ENCODE peak calls at places on chromosomes 3 and 15, in four cellular contexts. One of them, this sample, is unnamed. For H3K4me1, the result is how much of the 10 kb centered on the place peaks cover.

GRCh38 chr3:126287536-126288181 is 69.5 kb downstream of the KLF15 start:
- DNase-seq in K562: no peak
- DNase-seq in HepG2: peak
- DNase-seq in ovary: peak
- DNase-seq in this sample: peak

GRCh38 chr3:131750256-131750655 is 247.5 kb upstream of the MRPL3 start:
- DNase-seq in K562: no peak
- DNase-seq in HepG2: no peak
- DNase-seq in ovary: no peak
- DNase-seq in this sample: no peak

GRCh38 chr15:100877551-100877950 is 2.1 kb upstream of the ALDH1A3 start:
- DNase-seq in K562: no peak
- DNase-seq in HepG2: no peak
- DNase-seq in ovary: no peak
- DNase-seq in this sample: no peak

GRCh38 chr3:46848271-46849097 is 14.8 kb downstream of the MYL3 start:
- DNase-seq in K562: peak
- DNase-seq in HepG2: no peak
- DNase-seq in ovary: peak
- DNase-seq in this sample: no peak

GRCh38 chr3:133995264-133995663 is 34.5 kb downstream of the SLCO2A1 start:
- DNase-seq in K562: no peak
- DNase-seq in HepG2: no peak
- DNase-seq in ovary: no peak
- DNase-seq in this sample: no peak

GRCh38 chr15:52651868-52652267 is 27.3 kb downstream of the ATOSA start:
- DNase-seq in K562: peak
- DNase-seq in HepG2: peak
- DNase-seq in ovary: peak
- DNase-seq in this sample: peak

GRCh38 chr3:100880845-100881244 is 112.4 kb downstream of the ABI3BP start:
- DNase-seq in K562: no peak
- DNase-seq in HepG2: no peak
- DNase-seq in ovary: no peak
- DNase-seq in this sample: no peak

GRCh38 chr3:112807685-112808084 is 39.0 kb downstream of the CD200R1L start:
- DNase-seq in K562: no peak
- DNase-seq in HepG2: no peak
- DNase-seq in ovary: no peak
- DNase-seq in this sample: no peak

GRCh38 chr15:28043625-28044520 is 55.2 kb downstream of the OCA2 start:
- DNase-seq in K562: no peak
- DNase-seq in HepG2: peak
- DNase-seq in ovary: no peak
- DNase-seq in this sample: no peak

GRCh38 chr3:133956982-133957381 is 61.3 kb upstream of the RAB6B start:
- DNase-seq in K562: no peak
- DNase-seq in HepG2: no peak
- DNase-seq in ovary: no peak
- DNase-seq in this sample: no peak

GRCh38 chr3:81958967-81959625 is 197.7 kb upstream of the GBE1 start:
- DNase-seq in K562: no peak
- DNase-seq in HepG2: no peak
- DNase-seq in ovary: no peak
- DNase-seq in this sample: no peak

GRCh38 chr3:61637088-61638051 is 76.0 kb downstream of the PTPRG start:
- DNase-seq in K562: no peak
- DNase-seq in HepG2: no peak
- DNase-seq in ovary: peak
- DNase-seq in this sample: peak

GRCh38 chr15:42284551-42284950 is 11.3 kb upstream of the TMEM87A start:
- DNase-seq in K562: no peak
- DNase-seq in HepG2: no peak
- DNase-seq in ovary: no peak
- DNase-seq in this sample: no peak

GRCh38 chr15:87219650-87220615 is 1036.6 kb downstream of the NTRK3 start:
- DNase-seq in K562: no peak
- DNase-seq in HepG2: no peak
- DNase-seq in ovary: no peak
- DNase-seq in this sample: no peak

GRCh38 chr3:24088782-24089181 is 143.7 kb downstream of the NR1D2 start:
- DNase-seq in K562: peak
- DNase-seq in HepG2: peak
- DNase-seq in ovary: no peak
- DNase-seq in this sample: no peak

GRCh38 chr3:13671536-13672233 is 122.8 kb downstream of the FBLN2 start:
- DNase-seq in K562: no peak
- DNase-seq in HepG2: no peak
- DNase-seq in ovary: no peak
- DNase-seq in this sample: no peak

GRCh38 chr3:13673207-13673606 is 124.3 kb downstream of the FBLN2 start:
- DNase-seq in K562: no peak
- DNase-seq in HepG2: no peak
- DNase-seq in ovary: no peak
- DNase-seq in this sample: no peak

GRCh38 chr3:13669457-13669856 is 120.5 kb downstream of the FBLN2 start:
- DNase-seq in K562: no peak
- DNase-seq in HepG2: no peak
- DNase-seq in ovary: no peak
- DNase-seq in this sample: no peak

GRCh38 chr3:13668136-13668535 is 119.2 kb downstream of the FBLN2 start:
- DNase-seq in K562: no peak
- DNase-seq in HepG2: no peak
- DNase-seq in ovary: no peak
- DNase-seq in this sample: no peak

DNA sequence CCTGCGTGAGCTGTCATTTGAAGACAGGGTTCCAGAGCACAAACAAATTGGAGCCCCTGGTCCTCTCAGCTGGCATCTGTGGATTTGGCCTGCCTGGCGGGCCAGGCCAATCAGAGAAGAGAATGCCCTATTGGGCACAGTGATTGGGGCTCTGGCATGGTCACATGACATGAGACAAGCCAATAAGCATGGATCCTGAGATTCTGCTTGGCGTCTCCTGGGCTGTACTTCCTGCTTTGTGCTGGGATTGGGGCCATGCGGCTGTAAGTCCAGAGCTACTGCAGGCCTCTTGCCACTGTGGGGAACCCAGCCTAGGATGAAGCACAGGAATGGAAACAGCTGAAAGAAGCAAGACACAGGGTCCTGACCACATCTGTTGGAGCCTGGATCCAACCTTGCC is 121.4 kb downstream of the FBLN2 start:
- DNase-seq in K562: peak
- DNase-seq in HepG2: no peak
- DNase-seq in ovary: no peak
- DNase-seq in this sample: no peak
- H3K4me1 ChIP-seq in K562: under half
- H3K4me1 ChIP-seq in HepG2: under half
- H3K4me1 ChIP-seq in ovary: under half
- H3K4me1 ChIP-seq in this sample: under half

DNA sequence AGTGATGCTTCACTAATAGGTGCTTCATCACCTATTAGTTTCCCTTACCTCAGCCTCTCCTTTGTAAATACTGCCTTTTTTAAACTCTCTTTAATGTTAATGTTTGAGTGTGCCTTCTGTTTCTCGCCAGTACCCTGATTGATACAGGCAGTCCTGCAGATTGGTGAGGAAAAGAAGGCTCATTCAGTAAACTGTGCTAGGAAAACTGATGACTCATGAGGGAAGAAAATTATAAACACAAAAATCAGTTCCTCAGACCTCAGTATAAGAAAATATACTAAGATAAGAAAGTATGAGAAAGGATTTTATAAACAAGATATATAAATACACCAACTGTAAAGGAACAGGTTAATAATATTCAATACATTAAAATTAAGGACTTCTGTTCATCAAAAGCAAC is 54.8 kb upstream of the OXTR start:
- DNase-seq in K562: no peak
- DNase-seq in HepG2: no peak
- DNase-seq in ovary: no peak
- DNase-seq in this sample: no peak
- TF ChIP-seq CTCF in K562: no peak
- TF ChIP-seq CTCF in HepG2: no peak
- TF ChIP-seq CTCF in ovary: no peak
- TF ChIP-seq CTCF in this sample: no peak

DNA sequence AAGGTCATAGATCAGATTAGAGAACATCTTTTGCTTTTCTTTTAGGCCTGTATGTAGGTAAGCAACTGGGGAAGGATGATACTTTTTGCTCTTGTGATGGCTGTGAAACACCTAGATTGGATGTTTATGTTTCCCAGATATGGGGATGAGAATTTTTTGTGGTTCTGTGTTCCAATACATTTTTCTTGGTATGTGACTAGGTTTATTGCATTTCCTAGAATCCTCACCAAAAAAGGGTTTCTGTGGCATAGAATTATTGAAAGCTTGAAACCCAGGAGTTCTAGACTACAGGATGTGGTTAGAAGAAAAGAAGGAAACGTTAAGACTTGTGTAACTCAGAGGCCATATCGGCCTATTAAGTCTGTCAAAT is 25.8 kb downstream of the OXNAD1 start:
- DNase-seq in K562: no peak
- DNase-seq in HepG2: no peak
- DNase-seq in ovary: no peak
- DNase-seq in this sample: peak
- H3K27ac ChIP-seq in K562: no peak
- H3K27ac ChIP-seq in HepG2: no peak
- H3K27ac ChIP-seq in ovary: no peak
- H3K27ac ChIP-seq in this sample: no peak

GRCh38 chr15:73937313-73937695 is 11.0 kb downstream of the LOXL1 start:
- DNase-seq in K562: no peak
- DNase-seq in HepG2: no peak
- DNase-seq in ovary: no peak
- DNase-seq in this sample: no peak

GRCh38 chr15:73940061-73940981 is 14.1 kb downstream of the LOXL1 start:
- DNase-seq in K562: no peak
- DNase-seq in HepG2: no peak
- DNase-seq in ovary: no peak
- DNase-seq in this sample: no peak

GRCh38 chr15:73941044-73941443 is 14.8 kb downstream of the LOXL1 start:
- DNase-seq in K562: no peak
- DNase-seq in HepG2: no peak
- DNase-seq in ovary: no peak
- DNase-seq in this sample: peak

GRCh38 chr15:73937726-73938125 is 11.5 kb downstream of the LOXL1 start:
- DNase-seq in K562: no peak
- DNase-seq in HepG2: no peak
- DNase-seq in ovary: no peak
- DNase-seq in this sample: no peak

GRCh38 chr15:73939138-73939537 is 12.9 kb downstream of the LOXL1 start:
- DNase-seq in K562: no peak
- DNase-seq in HepG2: no peak
- DNase-seq in ovary: no peak
- DNase-seq in this sample: no peak
- H3K4me1 ChIP-seq in K562: under half
- H3K4me1 ChIP-seq in HepG2: under half
- H3K4me1 ChIP-seq in ovary: under half
- H3K4me1 ChIP-seq in this sample: half or more

GRCh38 chr3:20608054-20608738 is 422.2 kb upstream of the SGO1 start:
- DNase-seq in K562: no peak
- DNase-seq in HepG2: no peak
- DNase-seq in ovary: no peak
- DNase-seq in this sample: no peak
- TF ChIP-seq CTCF in K562: no peak
- TF ChIP-seq CTCF in HepG2: no peak
- TF ChIP-seq CTCF in ovary: no peak
- TF ChIP-seq CTCF in this sample: no peak

DNA sequence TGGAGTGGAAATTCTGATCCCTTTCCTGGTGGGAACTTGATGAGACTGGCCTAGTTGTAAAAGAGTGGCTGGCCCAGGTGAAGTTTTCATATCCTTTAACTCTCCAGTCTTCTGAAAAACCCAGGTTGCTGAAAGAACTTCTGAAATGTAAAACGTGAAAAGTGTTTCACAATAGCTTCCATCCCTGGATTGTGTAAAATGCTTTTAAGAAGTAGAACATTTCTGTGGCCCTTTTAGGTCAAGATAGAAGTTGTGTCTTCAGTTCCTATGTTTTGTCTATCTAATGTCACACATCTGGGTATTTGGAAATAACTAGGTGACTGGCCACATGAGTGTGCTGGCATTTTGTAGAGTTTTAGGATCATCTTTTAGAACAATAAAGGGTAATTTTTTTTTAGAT is 84.9 kb upstream of the LRIG1 start:
- DNase-seq in K562: no peak
- DNase-seq in HepG2: no peak
- DNase-seq in ovary: no peak
- DNase-seq in this sample: no peak
- H3K27ac ChIP-seq in K562: no peak
- H3K27ac ChIP-seq in HepG2: no peak
- H3K27ac ChIP-seq in ovary: no peak
- H3K27ac ChIP-seq in this sample: no peak

DNA sequence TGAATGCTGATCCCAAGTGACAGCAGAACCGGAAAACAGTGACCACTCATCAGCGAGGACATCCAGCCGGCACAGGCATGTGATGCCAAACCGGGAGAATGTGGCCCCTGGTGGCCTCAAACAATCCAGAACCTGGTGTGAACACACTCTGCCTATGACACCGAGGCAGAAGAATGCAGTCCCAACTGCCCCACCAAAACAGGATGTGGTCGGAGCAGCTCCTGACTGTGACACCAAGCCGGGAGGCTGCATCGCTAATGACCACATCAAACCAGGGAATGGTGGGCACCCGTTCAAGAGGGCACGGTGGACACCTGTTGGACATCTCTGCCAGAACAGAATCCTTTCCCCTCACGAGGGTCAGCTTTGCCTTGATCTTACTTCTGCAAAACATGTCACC is 15.4 kb downstream of the SCN5A start:
- DNase-seq in K562: no peak
- DNase-seq in HepG2: peak
- DNase-seq in ovary: no peak
- DNase-seq in this sample: peak
- H3K4me1 ChIP-seq in K562: under half
- H3K4me1 ChIP-seq in HepG2: under half
- H3K4me1 ChIP-seq in ovary: under half
- H3K4me1 ChIP-seq in this sample: under half

DNA sequence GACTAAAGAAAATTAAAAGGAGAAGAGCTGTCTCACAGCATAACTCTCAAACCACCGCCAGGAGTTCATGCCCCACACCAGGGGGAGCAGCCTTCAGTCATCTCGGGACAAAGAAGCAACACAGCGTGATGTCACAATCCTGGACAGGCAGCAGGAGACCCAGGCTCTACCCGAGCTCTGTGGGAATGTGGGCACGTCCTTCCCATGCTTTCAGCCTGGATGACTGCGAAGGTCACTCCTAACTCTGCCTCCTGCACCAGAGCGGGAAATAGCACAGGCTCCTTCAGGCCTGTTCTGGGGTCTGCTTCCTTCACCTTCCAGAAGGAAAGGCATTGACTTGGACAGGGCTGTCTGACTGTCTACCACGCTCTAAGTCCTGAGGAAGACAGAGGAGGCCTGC is 31.3 kb downstream of the NOX5 start:
- DNase-seq in K562: peak
- DNase-seq in HepG2: peak
- DNase-seq in ovary: no peak
- DNase-seq in this sample: peak
- TF ChIP-seq CTCF in K562: peak
- TF ChIP-seq CTCF in HepG2: peak
- TF ChIP-seq CTCF in ovary: no peak
- TF ChIP-seq CTCF in this sample: peak

GRCh38 chr3:153287017-153287416 is 125.0 kb downstream of the RAP2B start:
- DNase-seq in K562: no peak
- DNase-seq in HepG2: no peak
- DNase-seq in ovary: no peak
- DNase-seq in this sample: no peak
- H3K27ac ChIP-seq in K562: no peak
- H3K27ac ChIP-seq in HepG2: no peak
- H3K27ac ChIP-seq in ovary: no peak
- H3K27ac ChIP-seq in this sample: no peak

GRCh38 chr3:189712906-189713483 is 81.8 kb downstream of the TP63 start:
- DNase-seq in K562: no peak
- DNase-seq in HepG2: peak
- DNase-seq in ovary: no peak
- DNase-seq in this sample: no peak
- H3K4me1 ChIP-seq in K562: under half
- H3K4me1 ChIP-seq in HepG2: under half
- H3K4me1 ChIP-seq in ovary: under half
- H3K4me1 ChIP-seq in this sample: under half

This sample was measured in cardiac muscle cell.